ENCODE peak calls at places on chromosomes 3 and 15, in ten cellular contexts. W is pancreas, N is fibroblast of lung, M is cardiac fibroblast, T is AG04450, U is lung, V is K562, X is lower lobe of right lung, Z is A549, Y is HFFc6. O is an unnamed sample.

GRCh38 chr3:143536817-143537535 is 311.3 kb downstream of the SLC9A9 start:
- DNase-seq in W (no peak), N (peak; percentile 70), M (peak; percentile 91), T (no peak), U (no peak), V (no peak), X (no peak), Z (no peak), Y (no peak), O (no peak)

GRCh38 chr15:82831894-82832600 is 22.6 kb downstream of the WHAMM start:
- DNase-seq in W (no peak), N (no peak), M (no peak), T (no peak), U (no peak), V (no peak), X (no peak), Z (no peak), Y (no peak), O (no peak)

GRCh38 chr3:177816667-177817208 is 619.5 kb upstream of the TBL1XR1 start:
- DNase-seq in W (peak; percentile 31), N (peak; percentile 92), M (peak; percentile 97), T (no peak), U (peak; percentile 79), V (no peak), X (no peak), Z (peak; percentile 9), Y (peak; percentile 43), O (no peak)

GRCh38 chr3:84998545-84998944 is 39.8 kb downstream of the CADM2 start:
- DNase-seq in W (no peak), N (no peak), M (no peak), T (no peak), U (no peak), V (no peak), X (no peak), Z (no peak), Y (no peak), O (no peak)

GRCh38 chr3:51687472-51688205 is 16.6 kb downstream of the TEX264 start:
- DNase-seq in W (no peak), N (peak; percentile 12), M (no peak), T (no peak), U (no peak), V (no peak), X (no peak), Z (no peak), Y (peak; percentile 71), O (no peak)

GRCh38 chr15:51132384-51133139 is 37.9 kb upstream of the TNFAIP8L3 start:
- DNase-seq in W (no peak), N (peak; percentile 97), M (peak; percentile 100), T (peak; percentile 81), U (no peak), V (peak; percentile 51), X (no peak), Z (peak; percentile 55), Y (peak; percentile 99), O (peak; percentile 81)

GRCh38 chr3:194632211-194632982 is 822 bp downstream of the TMEM44 start:
- DNase-seq in W (no peak), N (no peak), M (peak; percentile 61), T (no peak), U (no peak), V (no peak), X (peak; percentile 61), Z (peak; percentile 24), Y (no peak), O (no peak)

GRCh38 chr3:27606537-27606936 is 115.6 kb downstream of the EOMES start:
- DNase-seq in W (no peak), N (peak; percentile 82), M (peak; percentile 78), T (no peak), U (no peak), V (no peak), X (no peak), Z (no peak), Y (peak; percentile 59), O (no peak)

GRCh38 chr15:63896336-63897115 is 62.8 kb upstream of the HERC1 start:
- DNase-seq in W (no peak), N (peak; percentile 80), M (peak; percentile 56), T (no peak), U (peak; percentile 44), V (peak; percentile 85), X (no peak), Z (peak; percentile 50), Y (peak; percentile 37), O (no peak)

GRCh38 chr15:90930861-90931629 is 1.3 kb downstream of the HDDC3 start:
- DNase-seq in W (no peak), N (no peak), M (peak; percentile 26), T (no peak), U (no peak), V (no peak), X (no peak), Z (no peak), Y (no peak), O (no peak)

GRCh38 chr3:70821602-70822001 is 509.2 kb upstream of the MDFIC2 start:
- DNase-seq in W (no peak), N (peak; percentile 84), M (no peak), T (no peak), U (no peak), V (no peak), X (no peak), Z (no peak), Y (no peak), O (no peak)

GRCh38 chr15:92076536-92076935 is 223.0 kb downstream of the SLCO3A1 start:
- DNase-seq in W (no peak), N (no peak), M (no peak), T (no peak), U (no peak), V (no peak), X (no peak), Z (no peak), Y (no peak), O (no peak)

GRCh38 chr15:92078270-92078669 is 224.8 kb downstream of the SLCO3A1 start:
- DNase-seq in W (no peak), N (no peak), M (no peak), T (no peak), U (no peak), V (no peak), X (no peak), Z (no peak), Y (no peak), O (no peak)

GRCh38 chr15:92075764-92076163 is 222.3 kb downstream of the SLCO3A1 start:
- DNase-seq in W (no peak), N (no peak), M (no peak), T (no peak), U (no peak), V (no peak), X (no peak), Z (no peak), Y (no peak), O (no peak)

GRCh38 chr15:92079047-92079446 is 225.5 kb downstream of the SLCO3A1 start:
- DNase-seq in W (no peak), N (no peak), M (peak; percentile 22), T (no peak), U (no peak), V (peak; percentile 57), X (no peak), Z (no peak), Y (no peak), O (no peak)

GRCh38 chr15:92077353-92078080 is 224.0 kb downstream of the SLCO3A1 start:
- DNase-seq in W (peak; percentile 68), N (peak; percentile 57), M (peak; percentile 78), T (no peak), U (peak; percentile 67), V (peak; percentile 55), X (peak; percentile 70), Z (peak; percentile 84), Y (peak; percentile 50), O (peak; percentile 86)
- TF ChIP-seq CTCF in W (peak; percentile 52), N (peak; percentile 74), M (peak; percentile 85), T (peak; percentile 77), U (peak; percentile 82), V (peak; percentile 79), X (peak; percentile 78), Z (peak; percentile 84), Y (peak; percentile 81), O (peak; percentile 74)

DNA sequence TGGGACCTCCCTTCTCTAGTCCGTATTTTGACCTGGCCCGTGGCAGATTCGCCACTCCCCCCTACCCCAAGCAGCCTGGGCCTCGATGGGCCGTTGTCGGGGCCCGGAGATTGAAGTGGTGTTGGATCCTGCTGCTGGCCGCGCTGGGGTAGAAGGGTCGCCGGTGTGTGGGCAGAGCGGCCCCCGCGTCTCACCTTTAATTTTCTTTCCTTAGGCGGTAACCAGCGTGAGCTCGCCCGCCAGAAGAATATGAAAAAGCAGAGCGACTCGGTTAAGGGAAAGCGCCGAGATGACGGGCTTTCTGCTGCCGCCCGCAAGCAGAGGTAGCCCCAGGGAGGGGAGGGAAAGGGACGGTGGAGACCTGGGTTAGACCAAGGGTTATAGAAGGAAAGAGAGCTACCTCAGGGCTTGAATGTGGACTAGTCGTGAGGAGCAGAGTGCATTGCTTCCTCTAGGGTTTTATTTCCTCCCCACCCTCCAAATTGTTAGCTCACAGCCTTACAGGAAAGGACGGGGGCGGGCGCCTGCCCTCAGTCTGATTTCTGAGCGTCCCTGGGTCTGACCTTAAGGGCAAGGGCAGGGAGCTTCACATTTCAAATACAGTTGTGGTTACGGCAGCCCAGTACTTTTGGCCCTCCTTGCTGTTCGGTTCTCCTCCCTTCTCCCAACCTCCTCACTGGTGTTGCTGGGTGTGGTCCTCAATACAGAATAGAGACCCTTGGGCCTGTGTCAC is 807 bp downstream of the SERF2 start:
- DNase-seq in W (peak; percentile 43), N (peak; percentile 39), M (peak; percentile 45), T (no peak), U (peak; percentile 45), V (peak; percentile 34), X (peak; percentile 67), Z (peak; percentile 26), Y (no peak), O (no peak)
- TF ChIP-seq CTCF in W (no peak), N (no peak), M (no peak), T (peak; percentile 31), U (no peak), V (no peak), X (no peak), Z (no peak), Y (peak; percentile 50), O (no peak)

GRCh38 chr3:98732239-98733054 is 30.7 kb upstream of the ST3GAL6 start:
- DNase-seq in W (peak; percentile 52), N (peak; percentile 35), M (peak; percentile 50), T (no peak), U (peak; percentile 50), V (no peak), X (peak; percentile 69), Z (peak; percentile 55), Y (no peak), O (no peak)
- TF ChIP-seq CTCF in W (no peak), N (no peak), M (no peak), T (no peak), U (no peak), V (no peak), X (no peak), Z (no peak), Y (no peak), O (no peak)

DNA sequence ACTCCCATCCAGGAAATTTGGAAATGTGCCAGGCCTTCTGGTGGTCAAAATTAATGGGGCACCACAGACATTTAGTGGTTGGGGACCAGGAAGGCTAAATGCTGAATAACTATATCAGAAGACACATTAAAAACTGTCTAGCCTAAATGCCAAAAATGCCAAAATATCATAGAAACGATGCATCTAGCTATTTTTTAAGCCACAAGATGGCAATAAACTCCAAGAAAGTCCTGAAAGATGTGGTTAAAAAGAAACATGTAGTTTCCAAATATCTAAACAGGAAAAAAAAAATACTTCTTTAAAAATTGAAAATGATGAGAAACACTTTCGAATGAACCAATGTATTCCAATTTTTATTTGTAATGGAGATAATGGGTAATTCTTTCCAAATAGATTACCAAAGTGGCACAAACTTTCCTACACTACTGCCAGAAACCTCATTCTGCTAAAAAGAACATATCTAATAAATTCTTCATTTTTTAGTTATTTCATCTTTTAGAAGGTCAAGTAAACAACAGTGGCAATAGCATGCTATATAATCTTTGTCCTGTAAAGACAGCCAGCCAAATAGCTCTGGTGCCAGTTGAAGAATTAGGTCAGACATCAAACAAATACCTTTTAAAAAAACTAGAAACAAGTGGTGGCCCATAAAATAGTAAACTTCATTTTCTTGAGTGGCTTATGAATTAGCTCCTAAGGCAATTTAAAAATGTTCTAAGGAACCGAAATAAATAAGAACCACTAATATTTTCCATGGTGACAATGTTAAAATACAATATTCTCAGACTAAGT is 19.7 kb downstream of the CCDC14 start:
- DNase-seq in W (no peak), N (peak; percentile 4), M (no peak), T (no peak), U (no peak), V (no peak), X (no peak), Z (no peak), Y (peak; percentile 16), O (no peak)
- TF ChIP-seq CTCF in W (no peak), N (peak; percentile 7), M (no peak), T (peak; percentile 24), U (no peak), V (no peak), X (peak; percentile 14), Z (peak; percentile 25), Y (peak; percentile 72), O (peak; percentile 57)

O was measured in ascending aorta.